ENCODE peak calls at places on chromosome 11, in nine cellular contexts. One of them, this sample, is unnamed.

GRCh38 chr11:43575931-43576833 is 104.4 kb upstream of the HSD17B12 start:
- DNase-seq in nephron progenitor cell: no peak
- DNase-seq in NCI-H1694: no peak
- DNase-seq in T-helper 2 cell: no peak
- DNase-seq in colonic mucosa: no peak
- DNase-seq in left ventricle myocardium inferior: no peak
- DNase-seq in activated CD4-positive, CD25-positive, alpha-beta regulatory T cell: no peak
- DNase-seq in NCI-H2029: no peak
- DNase-seq in RCC 7860: no peak
- DNase-seq in this sample: no peak

GRCh38 chr11:1645357-1645821 is 15.8 kb downstream of the KRTAP5-5 start:
- DNase-seq in nephron progenitor cell: no peak
- DNase-seq in left ventricle myocardium inferior: no peak
- DNase-seq in activated CD4-positive, CD25-positive, alpha-beta regulatory T cell: no peak
- DNase-seq in colonic mucosa: no peak
- DNase-seq in NCI-H1694: no peak
- DNase-seq in RCC 7860: no peak
- DNase-seq in T-helper 2 cell: no peak
- DNase-seq in NCI-H2029: no peak
- DNase-seq in this sample: no peak

GRCh38 chr11:80473562-80473961 is 1032.7 kb upstream of the TENM4 start:
- DNase-seq in activated CD4-positive, CD25-positive, alpha-beta regulatory T cell: no peak
- DNase-seq in NCI-H2029: no peak
- DNase-seq in nephron progenitor cell: no peak
- DNase-seq in colonic mucosa: no peak
- DNase-seq in RCC 7860: no peak
- DNase-seq in T-helper 2 cell: no peak
- DNase-seq in NCI-H1694: no peak
- DNase-seq in left ventricle myocardium inferior: no peak
- DNase-seq in this sample: no peak

GRCh38 chr11:16317712-16318111 is 38.6 kb downstream of the SOX6 start:
- DNase-seq in RCC 7860: no peak
- DNase-seq in activated CD4-positive, CD25-positive, alpha-beta regulatory T cell: no peak
- DNase-seq in left ventricle myocardium inferior: no peak
- DNase-seq in nephron progenitor cell: no peak
- DNase-seq in NCI-H2029: no peak
- DNase-seq in NCI-H1694: no peak
- DNase-seq in colonic mucosa: no peak
- DNase-seq in T-helper 2 cell: no peak
- DNase-seq in this sample: no peak

GRCh38 chr11:66407651-66408050 is 13.2 kb upstream of the NPAS4 start:
- DNase-seq in activated CD4-positive, CD25-positive, alpha-beta regulatory T cell: no peak
- DNase-seq in nephron progenitor cell: no peak
- DNase-seq in left ventricle myocardium inferior: no peak
- DNase-seq in NCI-H2029: no peak
- DNase-seq in RCC 7860: no peak
- DNase-seq in colonic mucosa: no peak
- DNase-seq in T-helper 2 cell: no peak
- DNase-seq in NCI-H1694: no peak
- DNase-seq in this sample: no peak

GRCh38 chr11:128214263-128214662 is 373.1 kb downstream of the ETS1 start:
- DNase-seq in left ventricle myocardium inferior: no peak
- DNase-seq in colonic mucosa: no peak
- DNase-seq in NCI-H2029: no peak
- DNase-seq in NCI-H1694: no peak
- DNase-seq in activated CD4-positive, CD25-positive, alpha-beta regulatory T cell: no peak
- DNase-seq in RCC 7860: no peak
- DNase-seq in T-helper 2 cell: no peak
- DNase-seq in nephron progenitor cell: no peak
- DNase-seq in this sample: no peak

GRCh38 chr11:765025-765801 is 12.1 kb downstream of the GATD1 start:
- DNase-seq in T-helper 2 cell: peak
- DNase-seq in nephron progenitor cell: peak
- DNase-seq in left ventricle myocardium inferior: peak
- DNase-seq in colonic mucosa: peak
- DNase-seq in activated CD4-positive, CD25-positive, alpha-beta regulatory T cell: peak
- DNase-seq in NCI-H2029: no peak
- DNase-seq in NCI-H1694: peak
- DNase-seq in RCC 7860: peak
- DNase-seq in this sample: peak

GRCh38 chr11:75433443-75433842 is 440 bp upstream of the KLHL35 start:
- DNase-seq in colonic mucosa: no peak
- DNase-seq in activated CD4-positive, CD25-positive, alpha-beta regulatory T cell: no peak
- DNase-seq in RCC 7860: no peak
- DNase-seq in NCI-H2029: no peak
- DNase-seq in NCI-H1694: no peak
- DNase-seq in left ventricle myocardium inferior: no peak
- DNase-seq in nephron progenitor cell: no peak
- DNase-seq in T-helper 2 cell: no peak
- DNase-seq in this sample: no peak

GRCh38 chr11:117839936-117840813 is 15.6 kb upstream of the FXYD2 start:
- DNase-seq in T-helper 2 cell: no peak
- DNase-seq in colonic mucosa: no peak
- DNase-seq in left ventricle myocardium inferior: peak
- DNase-seq in NCI-H2029: no peak
- DNase-seq in NCI-H1694: no peak
- DNase-seq in RCC 7860: no peak
- DNase-seq in nephron progenitor cell: no peak
- DNase-seq in activated CD4-positive, CD25-positive, alpha-beta regulatory T cell: no peak
- DNase-seq in this sample: peak

GRCh38 chr11:47028530-47029093 is 92.1 kb downstream of the CSTPP1 start:
- DNase-seq in NCI-H1694: no peak
- DNase-seq in left ventricle myocardium inferior: no peak
- DNase-seq in NCI-H2029: no peak
- DNase-seq in nephron progenitor cell: no peak
- DNase-seq in colonic mucosa: no peak
- DNase-seq in T-helper 2 cell: no peak
- DNase-seq in RCC 7860: no peak
- DNase-seq in activated CD4-positive, CD25-positive, alpha-beta regulatory T cell: no peak
- DNase-seq in this sample: no peak

GRCh38 chr11:14904745-14905103 is 12.7 kb upstream of the CYP2R1 start:
- DNase-seq in left ventricle myocardium inferior: peak
- DNase-seq in NCI-H2029: no peak
- DNase-seq in T-helper 2 cell: peak
- DNase-seq in activated CD4-positive, CD25-positive, alpha-beta regulatory T cell: peak
- DNase-seq in RCC 7860: peak
- DNase-seq in colonic mucosa: peak
- DNase-seq in NCI-H1694: no peak
- DNase-seq in nephron progenitor cell: peak
- DNase-seq in this sample: peak

GRCh38 chr11:1929621-1930447 is 10.3 kb downstream of the TNNT3 start:
- DNase-seq in NCI-H2029: no peak
- DNase-seq in RCC 7860: no peak
- DNase-seq in nephron progenitor cell: no peak
- DNase-seq in NCI-H1694: no peak
- DNase-seq in colonic mucosa: no peak
- DNase-seq in left ventricle myocardium inferior: no peak
- DNase-seq in T-helper 2 cell: no peak
- DNase-seq in activated CD4-positive, CD25-positive, alpha-beta regulatory T cell: no peak
- DNase-seq in this sample: no peak

GRCh38 chr11:74771139-74771538 is 22.5 kb downstream of the RNF169 start:
- DNase-seq in T-helper 2 cell: no peak
- DNase-seq in NCI-H2029: no peak
- DNase-seq in RCC 7860: no peak
- DNase-seq in activated CD4-positive, CD25-positive, alpha-beta regulatory T cell: no peak
- DNase-seq in NCI-H1694: no peak
- DNase-seq in nephron progenitor cell: no peak
- DNase-seq in left ventricle myocardium inferior: no peak
- DNase-seq in colonic mucosa: no peak
- DNase-seq in this sample: no peak

GRCh38 chr11:27452147-27452546 is 20.4 kb downstream of the LGR4 start:
- DNase-seq in RCC 7860: no peak
- DNase-seq in T-helper 2 cell: no peak
- DNase-seq in activated CD4-positive, CD25-positive, alpha-beta regulatory T cell: no peak
- DNase-seq in NCI-H2029: no peak
- DNase-seq in colonic mucosa: no peak
- DNase-seq in nephron progenitor cell: no peak
- DNase-seq in NCI-H1694: no peak
- DNase-seq in left ventricle myocardium inferior: no peak
- DNase-seq in this sample: no peak

GRCh38 chr11:117172678-117173421 is 5.7 kb upstream of the SIDT2 start:
- DNase-seq in RCC 7860: no peak
- DNase-seq in activated CD4-positive, CD25-positive, alpha-beta regulatory T cell: no peak
- DNase-seq in NCI-H1694: no peak
- DNase-seq in nephron progenitor cell: no peak
- DNase-seq in T-helper 2 cell: no peak
- DNase-seq in left ventricle myocardium inferior: no peak
- DNase-seq in NCI-H2029: no peak
- DNase-seq in colonic mucosa: no peak
- DNase-seq in this sample: no peak

GRCh38 chr11:62921573-62922188 is 518 bp upstream of the CHRM1 start:
- DNase-seq in NCI-H1694: peak
- DNase-seq in T-helper 2 cell: no peak
- DNase-seq in left ventricle myocardium inferior: no peak
- DNase-seq in NCI-H2029: peak
- DNase-seq in nephron progenitor cell: no peak
- DNase-seq in activated CD4-positive, CD25-positive, alpha-beta regulatory T cell: no peak
- DNase-seq in RCC 7860: no peak
- DNase-seq in colonic mucosa: peak
- DNase-seq in this sample: no peak

GRCh38 chr11:111977141-111978027 is 40.2 kb downstream of the DIXDC1 start:
- DNase-seq in colonic mucosa: peak
- DNase-seq in NCI-H2029: no peak
- DNase-seq in NCI-H1694: no peak
- DNase-seq in left ventricle myocardium inferior: peak
- DNase-seq in activated CD4-positive, CD25-positive, alpha-beta regulatory T cell: no peak
- DNase-seq in nephron progenitor cell: peak
- DNase-seq in RCC 7860: no peak
- DNase-seq in T-helper 2 cell: peak
- DNase-seq in this sample: no peak

GRCh38 chr11:73380321-73380720 is 4.1 kb downstream of the RELT start:
- DNase-seq in nephron progenitor cell: no peak
- DNase-seq in RCC 7860: no peak
- DNase-seq in colonic mucosa: no peak
- DNase-seq in NCI-H2029: no peak
- DNase-seq in left ventricle myocardium inferior: no peak
- DNase-seq in T-helper 2 cell: no peak
- DNase-seq in activated CD4-positive, CD25-positive, alpha-beta regulatory T cell: no peak
- DNase-seq in NCI-H1694: no peak
- DNase-seq in this sample: no peak

GRCh38 chr11:10605941-10606381 is 37.5 kb upstream of the LYVE1 start:
- DNase-seq in left ventricle myocardium inferior: peak
- DNase-seq in T-helper 2 cell: no peak
- DNase-seq in colonic mucosa: peak
- DNase-seq in NCI-H2029: no peak
- DNase-seq in nephron progenitor cell: peak
- DNase-seq in NCI-H1694: no peak
- DNase-seq in activated CD4-positive, CD25-positive, alpha-beta regulatory T cell: no peak
- DNase-seq in RCC 7860: no peak
- DNase-seq in this sample: no peak

This sample was measured in HAP-1.